ENCODE peak calls at places on chromosomes 2 and 18, in ten cellular contexts. One of them, this sample, is unnamed.

GRCh38 chr18:45456076-45457066 is 158.9 kb upstream of the SLC14A2 start:
- DNase-seq in AG04449: no peak
- DNase-seq in astrocyte: no peak
- DNase-seq in C1 segment of cervical spinal cord: no peak
- DNase-seq in activated T-cell treated with anti-CD3 and anti-CD28 coated beads for 4 hours: no peak
- DNase-seq in naive thymus-derived CD4-positive, alpha-beta T cell: no peak
- DNase-seq in iPS DF 19.7: no peak
- DNase-seq in endodermal cell: no peak
- DNase-seq in NCI-H1105 treated with DMSO at 0.1 percent for 48 hours: peak; percentile 82
- DNase-seq in right lobe of liver: no peak
- DNase-seq in this sample: no peak

GRCh38 chr2:234399451-234400246 is 97.2 kb downstream of the ARL4C start:
- DNase-seq in AG04449: no peak
- DNase-seq in astrocyte: peak; percentile 95
- DNase-seq in C1 segment of cervical spinal cord: no peak
- DNase-seq in activated T-cell treated with anti-CD3 and anti-CD28 coated beads for 4 hours: no peak
- DNase-seq in naive thymus-derived CD4-positive, alpha-beta T cell: no peak
- DNase-seq in iPS DF 19.7: no peak
- DNase-seq in endodermal cell: no peak
- DNase-seq in NCI-H1105 treated with DMSO at 0.1 percent for 48 hours: no peak
- DNase-seq in right lobe of liver: no peak
- DNase-seq in this sample: no peak

GRCh38 chr18:6115710-6116109 is 220.4 kb upstream of the TMEM200C start:
- DNase-seq in AG04449: no peak
- DNase-seq in astrocyte: no peak
- DNase-seq in C1 segment of cervical spinal cord: no peak
- DNase-seq in activated T-cell treated with anti-CD3 and anti-CD28 coated beads for 4 hours: no peak
- DNase-seq in naive thymus-derived CD4-positive, alpha-beta T cell: no peak
- DNase-seq in iPS DF 19.7: no peak
- DNase-seq in endodermal cell: no peak
- DNase-seq in NCI-H1105 treated with DMSO at 0.1 percent for 48 hours: no peak
- DNase-seq in right lobe of liver: no peak
- DNase-seq in this sample: no peak

GRCh38 chr2:46351388-46352141 is 54.4 kb downstream of the EPAS1 start:
- DNase-seq in AG04449: no peak
- DNase-seq in astrocyte: no peak
- DNase-seq in C1 segment of cervical spinal cord: no peak
- DNase-seq in activated T-cell treated with anti-CD3 and anti-CD28 coated beads for 4 hours: peak; percentile 45
- DNase-seq in naive thymus-derived CD4-positive, alpha-beta T cell: no peak
- DNase-seq in iPS DF 19.7: no peak
- DNase-seq in endodermal cell: peak; percentile 58
- DNase-seq in NCI-H1105 treated with DMSO at 0.1 percent for 48 hours: no peak
- DNase-seq in right lobe of liver: peak; percentile 67
- DNase-seq in this sample: no peak

GRCh38 chr2:62197017-62197586 is 1.2 kb downstream of the B3GNT2 start:
- DNase-seq in AG04449: no peak
- DNase-seq in astrocyte: no peak
- DNase-seq in C1 segment of cervical spinal cord: peak; percentile 26
- DNase-seq in activated T-cell treated with anti-CD3 and anti-CD28 coated beads for 4 hours: peak; percentile 28
- DNase-seq in naive thymus-derived CD4-positive, alpha-beta T cell: peak; percentile 25
- DNase-seq in iPS DF 19.7: no peak
- DNase-seq in endodermal cell: peak; percentile 62
- DNase-seq in NCI-H1105 treated with DMSO at 0.1 percent for 48 hours: no peak
- DNase-seq in right lobe of liver: peak; percentile 43
- DNase-seq in this sample: no peak

GRCh38 chr2:24948506-24948905 is 23.2 kb downstream of the DNAJC27 start:
- DNase-seq in AG04449: no peak
- DNase-seq in astrocyte: no peak
- DNase-seq in C1 segment of cervical spinal cord: no peak
- DNase-seq in activated T-cell treated with anti-CD3 and anti-CD28 coated beads for 4 hours: no peak
- DNase-seq in naive thymus-derived CD4-positive, alpha-beta T cell: no peak
- DNase-seq in iPS DF 19.7: no peak
- DNase-seq in endodermal cell: no peak
- DNase-seq in NCI-H1105 treated with DMSO at 0.1 percent for 48 hours: no peak
- DNase-seq in right lobe of liver: no peak
- DNase-seq in this sample: no peak

GRCh38 chr2:228644199-228644598 is 462.7 kb upstream of the SPHKAP start:
- DNase-seq in AG04449: no peak
- DNase-seq in astrocyte: no peak
- DNase-seq in C1 segment of cervical spinal cord: no peak
- DNase-seq in activated T-cell treated with anti-CD3 and anti-CD28 coated beads for 4 hours: no peak
- DNase-seq in naive thymus-derived CD4-positive, alpha-beta T cell: no peak
- DNase-seq in iPS DF 19.7: no peak
- DNase-seq in endodermal cell: no peak
- DNase-seq in NCI-H1105 treated with DMSO at 0.1 percent for 48 hours: no peak
- DNase-seq in right lobe of liver: no peak
- DNase-seq in this sample: no peak

GRCh38 chr2:88657131-88657530 is 29.9 kb upstream of the EIF2AK3 start:
- DNase-seq in AG04449: no peak
- DNase-seq in astrocyte: peak; percentile 23
- DNase-seq in C1 segment of cervical spinal cord: no peak
- DNase-seq in activated T-cell treated with anti-CD3 and anti-CD28 coated beads for 4 hours: no peak
- DNase-seq in naive thymus-derived CD4-positive, alpha-beta T cell: no peak
- DNase-seq in iPS DF 19.7: no peak
- DNase-seq in endodermal cell: no peak
- DNase-seq in NCI-H1105 treated with DMSO at 0.1 percent for 48 hours: no peak
- DNase-seq in right lobe of liver: no peak
- DNase-seq in this sample: no peak

GRCh38 chr2:208222351-208222750 is 32.5 kb downstream of the IDH1 start:
- DNase-seq in AG04449: no peak
- DNase-seq in astrocyte: peak; percentile 40
- DNase-seq in C1 segment of cervical spinal cord: no peak
- DNase-seq in activated T-cell treated with anti-CD3 and anti-CD28 coated beads for 4 hours: no peak
- DNase-seq in naive thymus-derived CD4-positive, alpha-beta T cell: no peak
- DNase-seq in iPS DF 19.7: no peak
- DNase-seq in endodermal cell: no peak
- DNase-seq in NCI-H1105 treated with DMSO at 0.1 percent for 48 hours: no peak
- DNase-seq in right lobe of liver: no peak
- DNase-seq in this sample: no peak

GRCh38 chr2:28764909-28765308 is 13.3 kb downstream of the PPP1CB start:
- DNase-seq in AG04449: no peak
- DNase-seq in astrocyte: no peak
- DNase-seq in C1 segment of cervical spinal cord: no peak
- DNase-seq in activated T-cell treated with anti-CD3 and anti-CD28 coated beads for 4 hours: no peak
- DNase-seq in naive thymus-derived CD4-positive, alpha-beta T cell: no peak
- DNase-seq in iPS DF 19.7: no peak
- DNase-seq in endodermal cell: no peak
- DNase-seq in NCI-H1105 treated with DMSO at 0.1 percent for 48 hours: no peak
- DNase-seq in right lobe of liver: no peak
- DNase-seq in this sample: no peak

GRCh38 chr18:60905699-60906098 is 427.5 kb upstream of the CDH20 start:
- DNase-seq in AG04449: no peak
- DNase-seq in astrocyte: peak; percentile 70
- DNase-seq in C1 segment of cervical spinal cord: no peak
- DNase-seq in activated T-cell treated with anti-CD3 and anti-CD28 coated beads for 4 hours: no peak
- DNase-seq in naive thymus-derived CD4-positive, alpha-beta T cell: no peak
- DNase-seq in iPS DF 19.7: no peak
- DNase-seq in endodermal cell: no peak
- DNase-seq in NCI-H1105 treated with DMSO at 0.1 percent for 48 hours: no peak
- DNase-seq in right lobe of liver: no peak
- DNase-seq in this sample: no peak

GRCh38 chr18:28175930-28176673 is 828 bp downstream of the CDH2 start:
- DNase-seq in AG04449: no peak
- DNase-seq in astrocyte: no peak
- DNase-seq in C1 segment of cervical spinal cord: peak; percentile 75
- DNase-seq in activated T-cell treated with anti-CD3 and anti-CD28 coated beads for 4 hours: no peak
- DNase-seq in naive thymus-derived CD4-positive, alpha-beta T cell: no peak
- DNase-seq in iPS DF 19.7: no peak
- DNase-seq in endodermal cell: peak; percentile 75
- DNase-seq in NCI-H1105 treated with DMSO at 0.1 percent for 48 hours: peak; percentile 65
- DNase-seq in right lobe of liver: peak; percentile 43
- DNase-seq in this sample: no peak

GRCh38 chr2:219171231-219171651 is 1.4 kb upstream of the SLC23A3 start:
- DNase-seq in AG04449: peak; percentile 75
- DNase-seq in astrocyte: peak; percentile 67
- DNase-seq in C1 segment of cervical spinal cord: peak; percentile 23
- DNase-seq in activated T-cell treated with anti-CD3 and anti-CD28 coated beads for 4 hours: peak; percentile 24
- DNase-seq in naive thymus-derived CD4-positive, alpha-beta T cell: no peak
- DNase-seq in iPS DF 19.7: no peak
- DNase-seq in endodermal cell: peak; percentile 80
- DNase-seq in NCI-H1105 treated with DMSO at 0.1 percent for 48 hours: peak; percentile 2
- DNase-seq in right lobe of liver: no peak
- DNase-seq in this sample: no peak

GRCh38 chr2:140528982-140529381 is 1601.8 kb downstream of the LRP1B start:
- DNase-seq in AG04449: no peak
- DNase-seq in astrocyte: no peak
- DNase-seq in C1 segment of cervical spinal cord: no peak
- DNase-seq in activated T-cell treated with anti-CD3 and anti-CD28 coated beads for 4 hours: no peak
- DNase-seq in naive thymus-derived CD4-positive, alpha-beta T cell: no peak
- DNase-seq in iPS DF 19.7: no peak
- DNase-seq in endodermal cell: no peak
- DNase-seq in NCI-H1105 treated with DMSO at 0.1 percent for 48 hours: no peak
- DNase-seq in right lobe of liver: no peak
- DNase-seq in this sample: no peak

GRCh38 chr2:73233154-73233931 is at the start of gene PRADC1:
- DNase-seq in AG04449: peak; percentile 97
- DNase-seq in astrocyte: peak; percentile 99
- DNase-seq in C1 segment of cervical spinal cord: peak; percentile 98
- DNase-seq in activated T-cell treated with anti-CD3 and anti-CD28 coated beads for 4 hours: peak; percentile 88
- DNase-seq in naive thymus-derived CD4-positive, alpha-beta T cell: peak; percentile 73
- DNase-seq in iPS DF 19.7: peak; percentile 100
- DNase-seq in endodermal cell: peak; percentile 100
- DNase-seq in NCI-H1105 treated with DMSO at 0.1 percent for 48 hours: peak; percentile 97
- DNase-seq in right lobe of liver: peak; percentile 98
- DNase-seq in this sample: peak; percentile 98

This sample was measured in NCI-H2107.